ENCODE peak calls at places on chromosomes 5 and 9, in five cellular contexts. One of them, this sample, is unnamed. For H3K27me3 and H3K4me1, the result is how much of the 10 kb centered on the place peaks cover.

GRCh38 chr5:145777445-145778063 is 57.6 kb downstream of the PRELID2 start:
- DNase-seq in PC-9: no peak
- DNase-seq in K562: no peak
- DNase-seq in sigmoid colon: no peak
- DNase-seq in right lobe of liver: no peak
- DNase-seq in this sample: no peak

GRCh38 chr9:113509463-113509862 is 45.9 kb downstream of the RGS3 start:
- DNase-seq in PC-9: no peak
- DNase-seq in K562: no peak
- DNase-seq in sigmoid colon: no peak
- DNase-seq in right lobe of liver: no peak
- DNase-seq in this sample: no peak

GRCh38 chr5:78515665-78516064 is 132.9 kb downstream of the LHFPL2 start:
- DNase-seq in PC-9: no peak
- DNase-seq in K562: no peak
- DNase-seq in sigmoid colon: no peak
- DNase-seq in right lobe of liver: no peak
- DNase-seq in this sample: no peak

GRCh38 chr9:8366161-8366926 is 566.8 kb upstream of the DMAC1 start:
- DNase-seq in PC-9: no peak
- DNase-seq in K562: no peak
- DNase-seq in sigmoid colon: no peak
- DNase-seq in right lobe of liver: no peak
- DNase-seq in this sample: no peak

GRCh38 chr9:16622541-16622940 is 247.9 kb downstream of the BNC2 start:
- DNase-seq in PC-9: no peak
- DNase-seq in K562: no peak
- DNase-seq in sigmoid colon: no peak
- DNase-seq in right lobe of liver: no peak
- DNase-seq in this sample: no peak

GRCh38 chr9:112505083-112505482 is 18.5 kb downstream of the KIAA1958 start:
- DNase-seq in PC-9: no peak
- DNase-seq in K562: no peak
- DNase-seq in sigmoid colon: no peak
- DNase-seq in right lobe of liver: no peak
- DNase-seq in this sample: no peak

GRCh38 chr9:38682713-38683112 is 37.2 kb downstream of the FAM240B start:
- DNase-seq in PC-9: peak
- DNase-seq in K562: peak
- DNase-seq in sigmoid colon: no peak
- DNase-seq in right lobe of liver: no peak
- DNase-seq in this sample: no peak

GRCh38 chr5:127885176-127885575 is 182.0 kb downstream of the CCDC192 start:
- DNase-seq in PC-9: no peak
- DNase-seq in K562: no peak
- DNase-seq in sigmoid colon: no peak
- DNase-seq in right lobe of liver: no peak
- DNase-seq in this sample: no peak

GRCh38 chr9:61669352-61669751 is 479.5 kb downstream of the SPATA31A7 start:
- DNase-seq in PC-9: no peak
- DNase-seq in K562: no peak
- DNase-seq in sigmoid colon: no peak
- DNase-seq in right lobe of liver: no peak
- DNase-seq in this sample: no peak

GRCh38 chr5:147515269-147515668 is 5.4 kb upstream of the DPYSL3 start:
- DNase-seq in PC-9: no peak
- DNase-seq in K562: no peak
- DNase-seq in sigmoid colon: no peak
- DNase-seq in right lobe of liver: no peak
- DNase-seq in this sample: no peak

GRCh38 chr5:95934207-95934804 is 27.3 kb downstream of the ELL2 start:
- DNase-seq in PC-9: no peak
- DNase-seq in K562: peak
- DNase-seq in sigmoid colon: no peak
- DNase-seq in right lobe of liver: no peak
- DNase-seq in this sample: no peak

GRCh38 chr9:12815895-12816294 is 41.1 kb downstream of the LURAP1L start:
- DNase-seq in PC-9: no peak
- DNase-seq in K562: no peak
- DNase-seq in sigmoid colon: no peak
- DNase-seq in right lobe of liver: no peak
- DNase-seq in this sample: no peak

GRCh38 chr9:91930475-91930874 is 19.6 kb downstream of the ROR2 start:
- DNase-seq in PC-9: no peak
- DNase-seq in K562: no peak
- DNase-seq in sigmoid colon: no peak
- DNase-seq in right lobe of liver: no peak
- DNase-seq in this sample: no peak

GRCh38 chr9:1261879-1262278 is 211.7 kb downstream of the DMRT2 start:
- DNase-seq in PC-9: no peak
- DNase-seq in K562: no peak
- DNase-seq in sigmoid colon: no peak
- DNase-seq in right lobe of liver: peak
- DNase-seq in this sample: no peak

GRCh38 chr5:134568761-134569725 is 43.6 kb downstream of the JADE2 start:
- DNase-seq in PC-9: peak
- DNase-seq in K562: no peak
- DNase-seq in sigmoid colon: peak
- DNase-seq in right lobe of liver: peak
- DNase-seq in this sample: peak

GRCh38 chr5:14871084-14871572 is 450 bp downstream of the ANKH start:
- DNase-seq in PC-9: peak
- DNase-seq in K562: peak
- DNase-seq in sigmoid colon: peak
- DNase-seq in right lobe of liver: peak
- DNase-seq in this sample: peak

GRCh38 chr5:11182441-11183080 is 421.5 kb upstream of the DAP start:
- DNase-seq in PC-9: peak
- DNase-seq in K562: peak
- DNase-seq in sigmoid colon: no peak
- DNase-seq in right lobe of liver: no peak
- DNase-seq in this sample: no peak

GRCh38 chr9:87857948-87858335 is 24.7 kb upstream of the SPATA31E1 start:
- DNase-seq in PC-9: no peak
- DNase-seq in K562: no peak
- DNase-seq in sigmoid colon: no peak
- DNase-seq in right lobe of liver: no peak
- DNase-seq in this sample: no peak

GRCh38 chr5:53430618-53431252 is 49.7 kb upstream of the FST start:
- DNase-seq in PC-9: no peak
- DNase-seq in K562: peak
- DNase-seq in sigmoid colon: no peak
- DNase-seq in right lobe of liver: no peak
- DNase-seq in this sample: no peak

GRCh38 chr5:58437661-58438060 is 22.2 kb downstream of the PLK2 start:
- DNase-seq in PC-9: no peak
- DNase-seq in K562: no peak
- DNase-seq in sigmoid colon: no peak
- DNase-seq in right lobe of liver: no peak
- DNase-seq in this sample: peak

GRCh38 chr5:172282277-172283019 is 1.1 kb downstream of the UBTD2 start:
- DNase-seq in PC-9: no peak
- DNase-seq in K562: no peak
- DNase-seq in sigmoid colon: no peak
- DNase-seq in right lobe of liver: no peak
- DNase-seq in this sample: no peak

GRCh38 chr5:122352331-122352730 is 40.3 kb downstream of the SNCAIP start:
- DNase-seq in PC-9: no peak
- DNase-seq in K562: no peak
- DNase-seq in sigmoid colon: no peak
- DNase-seq in right lobe of liver: no peak
- DNase-seq in this sample: no peak

GRCh38 chr5:72815580-72816296 is 723 bp upstream of the TNPO1 start:
- DNase-seq in PC-9: no peak
- DNase-seq in K562: peak
- DNase-seq in sigmoid colon: no peak
- DNase-seq in right lobe of liver: no peak
- DNase-seq in this sample: no peak

GRCh38 chr5:16628376-16628775 is 11.6 kb upstream of the RETREG1 start:
- DNase-seq in PC-9: no peak
- DNase-seq in K562: no peak
- DNase-seq in sigmoid colon: no peak
- DNase-seq in right lobe of liver: no peak
- DNase-seq in this sample: no peak

GRCh38 chr9:109886617-109887016 is 106.6 kb downstream of the PALM2AKAP2 start:
- DNase-seq in PC-9: no peak
- DNase-seq in K562: no peak
- DNase-seq in sigmoid colon: no peak
- DNase-seq in right lobe of liver: no peak
- DNase-seq in this sample: no peak
- H3K27ac ChIP-seq in PC-9: no peak
- H3K27ac ChIP-seq in K562: no peak
- H3K27ac ChIP-seq in sigmoid colon: peak
- H3K27ac ChIP-seq in right lobe of liver: no peak
- H3K27ac ChIP-seq in this sample: no peak

DNA sequence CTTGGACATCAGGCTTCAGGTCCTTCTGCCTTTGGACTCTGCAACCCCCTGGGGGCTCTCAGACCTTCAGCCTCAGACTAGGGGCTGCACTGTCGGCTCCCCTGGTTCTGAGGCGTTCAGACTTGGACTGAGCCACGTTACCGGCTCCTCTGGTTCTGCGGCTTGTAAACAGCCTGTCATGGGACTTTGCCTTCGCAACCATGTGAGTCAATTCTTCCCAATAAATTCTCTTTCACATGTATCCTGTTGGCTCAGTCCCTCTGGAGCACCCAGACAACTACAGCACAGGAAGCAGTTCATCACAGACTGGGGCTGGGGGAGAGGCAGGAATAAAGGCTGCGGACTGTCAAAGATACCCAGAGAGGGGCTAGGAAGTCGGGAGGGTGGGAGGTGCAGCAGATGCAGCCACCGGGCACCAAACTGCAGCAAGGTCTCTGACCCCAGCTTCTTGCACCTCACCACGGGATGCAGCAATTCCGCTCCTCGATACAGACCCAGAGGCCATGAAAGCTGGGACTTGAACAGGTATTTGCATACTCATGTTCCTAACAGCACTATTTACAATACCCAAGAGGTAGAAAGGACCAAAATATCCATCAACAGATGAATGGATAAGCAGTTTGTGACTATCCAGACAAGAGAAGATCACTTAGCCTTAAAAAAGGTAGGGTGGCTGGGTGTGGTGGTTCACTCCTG is 100.8 kb downstream of the COL23A1 start:
- DNase-seq in PC-9: no peak
- DNase-seq in K562: no peak
- DNase-seq in sigmoid colon: no peak
- DNase-seq in right lobe of liver: no peak
- DNase-seq in this sample: no peak
- H3K27me3 ChIP-seq in PC-9: half or more
- H3K27me3 ChIP-seq in K562: under half
- H3K27me3 ChIP-seq in sigmoid colon: under half
- H3K27me3 ChIP-seq in right lobe of liver: under half
- H3K27me3 ChIP-seq in this sample: under half

DNA sequence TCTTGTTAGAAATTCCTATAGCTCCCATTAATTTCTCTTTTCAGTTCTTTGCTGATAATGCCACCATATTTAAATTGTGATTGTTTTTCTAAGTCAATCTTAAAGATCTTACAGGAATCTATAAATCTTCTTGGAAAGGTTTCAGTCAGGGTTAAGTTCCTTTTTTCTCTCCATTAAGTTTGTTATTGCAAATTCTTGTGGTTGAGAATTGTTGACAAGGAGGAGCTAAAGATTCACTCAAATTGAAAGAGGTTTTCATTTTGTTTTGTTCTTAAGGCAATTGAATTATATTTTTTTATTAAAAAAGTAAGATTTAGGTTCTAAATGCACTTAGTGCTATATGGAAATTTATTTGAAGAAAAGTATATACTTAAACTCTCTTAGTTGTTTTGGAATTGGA is 213.4 kb downstream of the PRR16 start:
- DNase-seq in PC-9: no peak
- DNase-seq in K562: no peak
- DNase-seq in sigmoid colon: no peak
- DNase-seq in right lobe of liver: no peak
- DNase-seq in this sample: no peak
- H3K4me1 ChIP-seq in PC-9: under half
- H3K4me1 ChIP-seq in K562: under half
- H3K4me1 ChIP-seq in sigmoid colon: under half
- H3K4me1 ChIP-seq in right lobe of liver: under half
- H3K4me1 ChIP-seq in this sample: under half

GRCh38 chr5:87027570-87027969 is 240.1 kb upstream of the RASA1 start:
- DNase-seq in PC-9: no peak
- DNase-seq in K562: no peak
- DNase-seq in sigmoid colon: no peak
- DNase-seq in right lobe of liver: no peak
- DNase-seq in this sample: no peak
- H3K27ac ChIP-seq in PC-9: no peak
- H3K27ac ChIP-seq in K562: no peak
- H3K27ac ChIP-seq in sigmoid colon: no peak
- H3K27ac ChIP-seq in right lobe of liver: no peak
- H3K27ac ChIP-seq in this sample: no peak

DNA sequence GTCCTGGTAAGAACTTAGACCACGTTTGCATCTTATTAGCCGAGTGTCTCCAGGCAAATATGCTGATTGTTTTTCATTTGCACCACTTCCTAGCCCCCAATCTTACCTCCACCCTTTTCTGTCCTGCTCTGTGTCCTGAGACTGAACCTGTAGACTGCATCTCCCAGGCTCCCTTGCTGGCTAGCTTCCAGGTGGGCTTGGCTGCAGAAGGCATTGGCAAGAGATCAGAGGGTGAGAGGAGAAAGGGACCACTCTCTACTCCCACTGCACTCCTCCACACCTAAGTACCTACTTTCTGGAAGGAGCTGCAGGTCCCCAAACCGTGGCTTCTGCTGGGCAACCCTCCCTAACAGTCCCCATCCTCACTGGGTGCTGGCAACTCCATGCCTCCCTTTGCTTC is 59.9 kb upstream of the XPA start:
- DNase-seq in PC-9: no peak
- DNase-seq in K562: no peak
- DNase-seq in sigmoid colon: no peak
- DNase-seq in right lobe of liver: no peak
- DNase-seq in this sample: no peak
- H3K27me3 ChIP-seq in PC-9: under half
- H3K27me3 ChIP-seq in K562: under half
- H3K27me3 ChIP-seq in sigmoid colon: under half
- H3K27me3 ChIP-seq in right lobe of liver: under half
- H3K27me3 ChIP-seq in this sample: under half